ENCODE peak calls at places on chromosomes 4 and X, in seven cellular contexts. H is activated T-cell treated with anti-CD3 and anti-CD28 coated beads, Interleukin-2, amount 50 U/mL, for 72 hours; W is activated B cell treated with CpG ODN at 0.5 μM for 24 hours; N is stimulated activated naive CD8-positive, alpha-beta T cell treated with anti-CD3 and anti-CD28 coated beads, Interleukin-15, Interleukin-2, amounts not matched to agents 100 U/mL and 50 U/mL, for 24 hours; K is natural killer cell; I is effector memory CD8-positive, alpha-beta T cell; D is activated naive CD8-positive, alpha-beta T cell treated with anti-CD3 and anti-CD28 coated beads, Interleukin-2, amount 50 U/mL, for 24 hours. E is an unnamed sample.

GRCh38 chr4:177290780-177291179 is 18.9 kb upstream of the NEIL3 start:
- ATAC-seq in W (no peak), N (no peak), H (no peak), K (no peak), I (no peak), D (no peak), E (no peak)

GRCh38 chrX:153459976-153460375 is 10.4 kb downstream of the HAUS7 start:
- ATAC-seq in N (no peak), H (no peak), W (no peak), K (no peak), D (no peak), I (no peak), E (no peak)

GRCh38 chr4:158094413-158095110 is 78.3 kb downstream of the GASK1B start:
- ATAC-seq in I (no peak), H (no peak), K (no peak), D (no peak), N (no peak), W (no peak), E (no peak)

GRCh38 chrX:9240956-9241355 is 207.0 kb upstream of the FAM9B start:
- ATAC-seq in H (no peak), N (no peak), K (no peak), D (no peak), W (no peak), I (no peak), E (no peak)

GRCh38 chrX:68942797-68943196 is 114.0 kb downstream of the EFNB1 start:
- ATAC-seq in I (no peak), N (no peak), W (no peak), H (no peak), K (no peak), D (no peak), E (no peak)

GRCh38 chrX:48030237-48030636 is 23.4 kb downstream of the SPACA5 start:
- ATAC-seq in I (no peak), K (no peak), N (no peak), D (no peak), W (no peak), H (no peak), E (no peak)

GRCh38 chr4:139798456-139798855 is 132.8 kb downstream of the MGST2 start:
- ATAC-seq in N (no peak), H (peak), D (peak), K (peak), I (no peak), W (peak), E (peak)

GRCh38 chr4:70830054-70830453 is 9.6 kb downstream of the GRSF1 start:
- ATAC-seq in I (no peak), D (no peak), H (no peak), N (no peak), K (no peak), W (no peak), E (no peak)

GRCh38 chrX:134026732-134027311 is 41.4 kb upstream of the GPC3 start:
- ATAC-seq in I (no peak), W (no peak), N (no peak), D (no peak), K (no peak), H (peak), E (no peak)

GRCh38 chr4:159428975-159429692 is 326.3 kb downstream of the RAPGEF2 start:
- ATAC-seq in W (no peak), H (no peak), K (no peak), D (no peak), I (no peak), N (no peak), E (no peak)

GRCh38 chr4:8239226-8239625 is 30.3 kb upstream of the HTRA3 start:
- ATAC-seq in K (no peak), D (no peak), W (no peak), N (no peak), H (no peak), I (no peak), E (no peak)

GRCh38 chr4:90030953-90031352 is 96.2 kb upstream of the CCSER1 start:
- ATAC-seq in D (no peak), I (no peak), W (no peak), H (no peak), N (no peak), K (no peak), E (no peak)

GRCh38 chrX:21933077-21933476 is 7.4 kb upstream of the SMS start:
- ATAC-seq in H (no peak), K (no peak), D (no peak), I (no peak), W (no peak), N (no peak), E (no peak)

GRCh38 chr4:83067058-83067639 is 32.2 kb downstream of the COPS4 start:
- ATAC-seq in I (no peak), D (no peak), W (no peak), H (no peak), N (no peak), K (no peak), E (no peak)

E was measured in activated T-helper 17 cell treated with anti-CD3 and anti-CD28 coated beads, Interleukin-2, amount 50 U/mL, for 72 hours.